ENCODE peak calls at places on chromosomes 4 and X, in ten cellular contexts. One of them, this sample, is unnamed.

GRCh38 chr4:182800216-182800515 is 117.0 kb downstream of the DCTD start:
- DNase-seq in pancreas: no peak
- DNase-seq in ovary: no peak
- DNase-seq in upper lobe of right lung: no peak
- DNase-seq in RWPE1: no peak
- DNase-seq in caudate nucleus: no peak
- DNase-seq in H9: no peak
- DNase-seq in Peyer's patch: no peak
- DNase-seq in cardiac muscle cell: no peak
- DNase-seq in PC-3: no peak
- DNase-seq in this sample: no peak

GRCh38 chr4:61408861-61409260 is 208.7 kb downstream of the ADGRL3 start:
- DNase-seq in pancreas: no peak
- DNase-seq in ovary: no peak
- DNase-seq in upper lobe of right lung: no peak
- DNase-seq in RWPE1: no peak
- DNase-seq in caudate nucleus: no peak
- DNase-seq in H9: no peak
- DNase-seq in Peyer's patch: no peak
- DNase-seq in cardiac muscle cell: no peak
- DNase-seq in PC-3: peak; percentile 73
- DNase-seq in this sample: no peak

GRCh38 chr4:74623041-74623440 is 171.3 kb downstream of the BTC start:
- DNase-seq in pancreas: no peak
- DNase-seq in ovary: no peak
- DNase-seq in upper lobe of right lung: no peak
- DNase-seq in RWPE1: no peak
- DNase-seq in caudate nucleus: no peak
- DNase-seq in H9: no peak
- DNase-seq in Peyer's patch: no peak
- DNase-seq in cardiac muscle cell: peak; percentile 79
- DNase-seq in PC-3: peak; percentile 77
- DNase-seq in this sample: no peak

GRCh38 chrX:132059973-132060540 is 37.0 kb downstream of the STK26 start:
- DNase-seq in pancreas: no peak
- DNase-seq in ovary: no peak
- DNase-seq in upper lobe of right lung: no peak
- DNase-seq in RWPE1: no peak
- DNase-seq in caudate nucleus: no peak
- DNase-seq in H9: no peak
- DNase-seq in Peyer's patch: no peak
- DNase-seq in cardiac muscle cell: no peak
- DNase-seq in PC-3: peak; percentile 12
- DNase-seq in this sample: no peak

GRCh38 chr4:180960758-180961401 is 1282.3 kb upstream of the TENM3 start:
- DNase-seq in pancreas: no peak
- DNase-seq in ovary: no peak
- DNase-seq in upper lobe of right lung: no peak
- DNase-seq in RWPE1: no peak
- DNase-seq in caudate nucleus: no peak
- DNase-seq in H9: no peak
- DNase-seq in Peyer's patch: no peak
- DNase-seq in cardiac muscle cell: no peak
- DNase-seq in PC-3: no peak
- DNase-seq in this sample: no peak

GRCh38 chr4:37073226-37073840 is 171.2 kb upstream of the NWD2 start:
- DNase-seq in pancreas: no peak
- DNase-seq in ovary: no peak
- DNase-seq in upper lobe of right lung: no peak
- DNase-seq in RWPE1: no peak
- DNase-seq in caudate nucleus: no peak
- DNase-seq in H9: no peak
- DNase-seq in Peyer's patch: no peak
- DNase-seq in cardiac muscle cell: no peak
- DNase-seq in PC-3: peak; percentile 6
- DNase-seq in this sample: no peak

GRCh38 chr4:112145326-112145819 is at the start of gene FAM241A:
- DNase-seq in pancreas: peak; percentile 92
- DNase-seq in ovary: peak; percentile 90
- DNase-seq in upper lobe of right lung: peak; percentile 94
- DNase-seq in RWPE1: peak; percentile 96
- DNase-seq in caudate nucleus: peak; percentile 72
- DNase-seq in H9: peak; percentile 89
- DNase-seq in Peyer's patch: peak; percentile 89
- DNase-seq in cardiac muscle cell: peak; percentile 91
- DNase-seq in PC-3: peak; percentile 75
- DNase-seq in this sample: peak; percentile 60

GRCh38 chr4:76996445-76996844 is 46.9 kb downstream of the SEPTIN11 start:
- DNase-seq in pancreas: no peak
- DNase-seq in ovary: no peak
- DNase-seq in upper lobe of right lung: no peak
- DNase-seq in RWPE1: no peak
- DNase-seq in caudate nucleus: no peak
- DNase-seq in H9: no peak
- DNase-seq in Peyer's patch: no peak
- DNase-seq in cardiac muscle cell: no peak
- DNase-seq in PC-3: no peak
- DNase-seq in this sample: no peak

GRCh38 chrX:107154787-107155620 is 36.4 kb upstream of the RBM41 start:
- DNase-seq in pancreas: no peak
- DNase-seq in ovary: no peak
- DNase-seq in upper lobe of right lung: no peak
- DNase-seq in RWPE1: peak; percentile 64
- DNase-seq in caudate nucleus: no peak
- DNase-seq in H9: no peak
- DNase-seq in Peyer's patch: no peak
- DNase-seq in cardiac muscle cell: no peak
- DNase-seq in PC-3: peak; percentile 81
- DNase-seq in this sample: no peak

GRCh38 chr4:13891544-13891939 is 264.0 kb upstream of the BOD1L1 start:
- DNase-seq in pancreas: no peak
- DNase-seq in ovary: no peak
- DNase-seq in upper lobe of right lung: no peak
- DNase-seq in RWPE1: peak; percentile 4
- DNase-seq in caudate nucleus: no peak
- DNase-seq in H9: no peak
- DNase-seq in Peyer's patch: no peak
- DNase-seq in cardiac muscle cell: no peak
- DNase-seq in PC-3: no peak
- DNase-seq in this sample: no peak

GRCh38 chr4:156248921-156249320 is 295.3 kb upstream of the CTSO start:
- DNase-seq in pancreas: no peak
- DNase-seq in ovary: no peak
- DNase-seq in upper lobe of right lung: no peak
- DNase-seq in RWPE1: no peak
- DNase-seq in caudate nucleus: no peak
- DNase-seq in H9: no peak
- DNase-seq in Peyer's patch: no peak
- DNase-seq in cardiac muscle cell: no peak
- DNase-seq in PC-3: no peak
- DNase-seq in this sample: no peak

GRCh38 chr4:13483142-13484044 is 747 bp downstream of the RAB28 start:
- DNase-seq in pancreas: peak; percentile 79
- DNase-seq in ovary: peak; percentile 44
- DNase-seq in upper lobe of right lung: no peak
- DNase-seq in RWPE1: peak; percentile 27
- DNase-seq in caudate nucleus: peak; percentile 64
- DNase-seq in H9: peak; percentile 66
- DNase-seq in Peyer's patch: no peak
- DNase-seq in cardiac muscle cell: peak; percentile 79
- DNase-seq in PC-3: peak; percentile 32
- DNase-seq in this sample: no peak

GRCh38 chr4:102823464-102823863 is 3.9 kb downstream of the UBE2D3 start:
- DNase-seq in pancreas: no peak
- DNase-seq in ovary: no peak
- DNase-seq in upper lobe of right lung: no peak
- DNase-seq in RWPE1: no peak
- DNase-seq in caudate nucleus: no peak
- DNase-seq in H9: no peak
- DNase-seq in Peyer's patch: no peak
- DNase-seq in cardiac muscle cell: no peak
- DNase-seq in PC-3: no peak
- DNase-seq in this sample: no peak
- H3K27ac ChIP-seq in pancreas: no peak overlapping the region
- H3K27ac ChIP-seq in ovary: no peak overlapping the region
- H3K27ac ChIP-seq in upper lobe of right lung: no peak overlapping the region
- H3K27ac ChIP-seq in RWPE1: no peak overlapping the region
- H3K27ac ChIP-seq in caudate nucleus: no peak overlapping the region
- H3K27ac ChIP-seq in H9: no peak overlapping the region
- H3K27ac ChIP-seq in Peyer's patch: no peak overlapping the region
- H3K27ac ChIP-seq in cardiac muscle cell: peak overlapping the region; percentile 100
- H3K27ac ChIP-seq in PC-3: no peak overlapping the region
- H3K27ac ChIP-seq in this sample: no peak overlapping the region

GRCh38 chrX:46575991-46576392 is 2.4 kb downstream of the CHST7 start:
- DNase-seq in pancreas: no peak
- DNase-seq in ovary: peak; percentile 58
- DNase-seq in upper lobe of right lung: no peak
- DNase-seq in RWPE1: no peak
- DNase-seq in caudate nucleus: no peak
- DNase-seq in H9: no peak
- DNase-seq in Peyer's patch: no peak
- DNase-seq in cardiac muscle cell: peak; percentile 74
- DNase-seq in PC-3: peak; percentile 32
- DNase-seq in this sample: no peak

GRCh38 chrX:46575586-46575985 is 2.0 kb downstream of the CHST7 start:
- DNase-seq in pancreas: no peak
- DNase-seq in ovary: no peak
- DNase-seq in upper lobe of right lung: no peak
- DNase-seq in RWPE1: no peak
- DNase-seq in caudate nucleus: no peak
- DNase-seq in H9: no peak
- DNase-seq in Peyer's patch: no peak
- DNase-seq in cardiac muscle cell: no peak
- DNase-seq in PC-3: peak; percentile 26
- DNase-seq in this sample: no peak

GRCh38 chrX:46574941-46575381 is 1.4 kb downstream of the CHST7 start:
- DNase-seq in pancreas: peak; percentile 66
- DNase-seq in ovary: no peak
- DNase-seq in upper lobe of right lung: peak; percentile 68
- DNase-seq in RWPE1: no peak
- DNase-seq in caudate nucleus: no peak
- DNase-seq in H9: peak; percentile 41
- DNase-seq in Peyer's patch: no peak
- DNase-seq in cardiac muscle cell: peak; percentile 29
- DNase-seq in PC-3: no peak
- DNase-seq in this sample: no peak

GRCh38 chrX:46577116-46578005 is 3.8 kb downstream of the CHST7 start:
- DNase-seq in pancreas: no peak
- DNase-seq in ovary: no peak
- DNase-seq in upper lobe of right lung: no peak
- DNase-seq in RWPE1: no peak
- DNase-seq in caudate nucleus: no peak
- DNase-seq in H9: no peak
- DNase-seq in Peyer's patch: no peak
- DNase-seq in cardiac muscle cell: peak; percentile 38
- DNase-seq in PC-3: peak; percentile 59
- DNase-seq in this sample: no peak

GRCh38 chrX:46576458-46576857 is 2.9 kb downstream of the CHST7 start:
- DNase-seq in pancreas: no peak
- DNase-seq in ovary: no peak
- DNase-seq in upper lobe of right lung: no peak
- DNase-seq in RWPE1: no peak
- DNase-seq in caudate nucleus: no peak
- DNase-seq in H9: no peak
- DNase-seq in Peyer's patch: no peak
- DNase-seq in cardiac muscle cell: peak; percentile 54
- DNase-seq in PC-3: peak; percentile 53
- DNase-seq in this sample: no peak
- H3K27ac ChIP-seq in pancreas: no peak overlapping the region
- H3K27ac ChIP-seq in ovary: no peak overlapping the region
- H3K27ac ChIP-seq in upper lobe of right lung: peak overlapping the region; percentile 30
- H3K27ac ChIP-seq in RWPE1: no peak overlapping the region
- H3K27ac ChIP-seq in caudate nucleus: no peak overlapping the region
- H3K27ac ChIP-seq in H9: no peak overlapping the region
- H3K27ac ChIP-seq in Peyer's patch: peak overlapping the region; percentile 8
- H3K27ac ChIP-seq in cardiac muscle cell: no peak overlapping the region
- H3K27ac ChIP-seq in PC-3: peak overlapping the region; percentile 85
- H3K27ac ChIP-seq in this sample: no peak overlapping the region

GRCh38 chr4:151541438-151542071 is 132.6 kb downstream of the FHIP1A start:
- DNase-seq in pancreas: no peak
- DNase-seq in ovary: no peak
- DNase-seq in upper lobe of right lung: no peak
- DNase-seq in RWPE1: peak; percentile 77
- DNase-seq in caudate nucleus: no peak
- DNase-seq in H9: no peak
- DNase-seq in Peyer's patch: no peak
- DNase-seq in cardiac muscle cell: peak; percentile 65
- DNase-seq in PC-3: peak; percentile 82
- DNase-seq in this sample: no peak

GRCh38 chr4:151538963-151539362 is 130.0 kb downstream of the FHIP1A start:
- DNase-seq in pancreas: no peak
- DNase-seq in ovary: no peak
- DNase-seq in upper lobe of right lung: no peak
- DNase-seq in RWPE1: no peak
- DNase-seq in caudate nucleus: no peak
- DNase-seq in H9: no peak
- DNase-seq in Peyer's patch: no peak
- DNase-seq in cardiac muscle cell: no peak
- DNase-seq in PC-3: peak; percentile 7
- DNase-seq in this sample: no peak

GRCh38 chr4:151534195-151534594 is 125.2 kb downstream of the FHIP1A start:
- DNase-seq in pancreas: no peak
- DNase-seq in ovary: no peak
- DNase-seq in upper lobe of right lung: no peak
- DNase-seq in RWPE1: no peak
- DNase-seq in caudate nucleus: no peak
- DNase-seq in H9: no peak
- DNase-seq in Peyer's patch: no peak
- DNase-seq in cardiac muscle cell: no peak
- DNase-seq in PC-3: no peak
- DNase-seq in this sample: no peak

GRCh38 chr4:151540728-151541437 is 131.9 kb downstream of the FHIP1A start:
- DNase-seq in pancreas: no peak
- DNase-seq in ovary: no peak
- DNase-seq in upper lobe of right lung: no peak
- DNase-seq in RWPE1: peak; percentile 77
- DNase-seq in caudate nucleus: no peak
- DNase-seq in H9: no peak
- DNase-seq in Peyer's patch: peak; percentile 58
- DNase-seq in cardiac muscle cell: peak; percentile 87
- DNase-seq in PC-3: peak; percentile 95
- DNase-seq in this sample: no peak

GRCh38 chr4:151537726-151538125 is 128.8 kb downstream of the FHIP1A start:
- DNase-seq in pancreas: no peak
- DNase-seq in ovary: no peak
- DNase-seq in upper lobe of right lung: no peak
- DNase-seq in RWPE1: no peak
- DNase-seq in caudate nucleus: no peak
- DNase-seq in H9: no peak
- DNase-seq in Peyer's patch: no peak
- DNase-seq in cardiac muscle cell: peak; percentile 86
- DNase-seq in PC-3: no peak
- DNase-seq in this sample: no peak
- H3K27ac ChIP-seq in pancreas: no peak overlapping the region
- H3K27ac ChIP-seq in ovary: no peak overlapping the region
- H3K27ac ChIP-seq in upper lobe of right lung: no peak overlapping the region
- H3K27ac ChIP-seq in RWPE1: no peak overlapping the region
- H3K27ac ChIP-seq in caudate nucleus: peak overlapping the region; percentile 9
- H3K27ac ChIP-seq in H9: no peak overlapping the region
- H3K27ac ChIP-seq in Peyer's patch: no peak overlapping the region
- H3K27ac ChIP-seq in cardiac muscle cell: no peak overlapping the region
- H3K27ac ChIP-seq in PC-3: no peak overlapping the region
- H3K27ac ChIP-seq in this sample: peak overlapping the region; percentile 6

GRCh38 chr4:8404791-8405515 is 35.6 kb downstream of the ACOX3 start:
- DNase-seq in pancreas: no peak
- DNase-seq in ovary: no peak
- DNase-seq in upper lobe of right lung: peak; percentile 46
- DNase-seq in RWPE1: no peak
- DNase-seq in caudate nucleus: no peak
- DNase-seq in H9: no peak
- DNase-seq in Peyer's patch: no peak
- DNase-seq in cardiac muscle cell: no peak
- DNase-seq in PC-3: no peak
- DNase-seq in this sample: no peak
- H3K27ac ChIP-seq in pancreas: no peak overlapping the region
- H3K27ac ChIP-seq in ovary: no peak overlapping the region
- H3K27ac ChIP-seq in upper lobe of right lung: no peak overlapping the region
- H3K27ac ChIP-seq in RWPE1: peak overlapping the region; percentile 1
- H3K27ac ChIP-seq in caudate nucleus: no peak overlapping the region
- H3K27ac ChIP-seq in H9: no peak overlapping the region
- H3K27ac ChIP-seq in Peyer's patch: no peak overlapping the region
- H3K27ac ChIP-seq in cardiac muscle cell: no peak overlapping the region
- H3K27ac ChIP-seq in PC-3: no peak overlapping the region
- H3K27ac ChIP-seq in this sample: no peak overlapping the region